ENCODE peak calls at places on chromosomes 7 and 10, in six cellular contexts. U is spleen, H is heart right ventricle, I is RWPE1, X is GM10248, M is lower lobe of right lung. K is an unnamed sample.

GRCh38 chr7:94933256-94933990 is 26.0 kb downstream of the PPP1R9A start:
- DNase-seq in U (no peak), H (no peak), I (no peak), X (no peak), M (no peak), K (no peak)

GRCh38 chr7:123929620-123930019 is 4.6 kb downstream of the SPAM1 start:
- DNase-seq in U (no peak), H (no peak), I (no peak), X (no peak), M (no peak), K (no peak)

GRCh38 chr7:20407585-20408466 is 77.1 kb downstream of the ITGB8 start:
- DNase-seq in U (no peak), H (peak), I (peak), X (no peak), M (peak), K (no peak)

GRCh38 chr10:68446179-68446578 is 25.6 kb downstream of the DNA2 start:
- DNase-seq in U (no peak), H (no peak), I (no peak), X (no peak), M (no peak), K (no peak)

GRCh38 chr10:51405580-51406367 is 293.6 kb downstream of the CSTF2T start:
- DNase-seq in U (no peak), H (no peak), I (peak), X (no peak), M (no peak), K (no peak)

GRCh38 chr7:139541600-139542307 is 18.3 kb downstream of the CLEC2L start:
- DNase-seq in U (no peak), H (no peak), I (no peak), X (no peak), M (no peak), K (no peak)

GRCh38 chr7:97346349-97346748 is 228.9 kb downstream of the SDHAF3 start:
- DNase-seq in U (no peak), H (no peak), I (no peak), X (no peak), M (no peak), K (no peak)

GRCh38 chr10:75405201-75406143 is 3.9 kb upstream of the ZNF503 start:
- DNase-seq in U (no peak), H (no peak), I (no peak), X (no peak), M (peak), K (peak)

GRCh38 chr10:59970396-59971368 is 64.3 kb upstream of the CCDC6 start:
- DNase-seq in U (no peak), H (no peak), I (no peak), X (peak), M (no peak), K (no peak)

GRCh38 chr7:113370910-113371309 is 252.6 kb upstream of the SMIM30 start:
- DNase-seq in U (no peak), H (no peak), I (no peak), X (no peak), M (no peak), K (no peak)

GRCh38 chr7:134175724-134176350 is 48.7 kb downstream of the LRGUK start:
- DNase-seq in U (no peak), H (no peak), I (no peak), X (no peak), M (no peak), K (no peak)

GRCh38 chr10:2985729-2986232 is 81.6 kb upstream of the PFKP start:
- DNase-seq in U (no peak), H (no peak), I (peak), X (no peak), M (peak), K (no peak)

GRCh38 chr10:61024801-61025201 is 80.8 kb upstream of the RHOBTB1 start:
- DNase-seq in U (no peak), H (no peak), I (no peak), X (no peak), M (no peak), K (no peak)

GRCh38 chr7:728602-729001 is 1.5 kb upstream of the PRKAR1B start:
- DNase-seq in U (peak), H (no peak), I (no peak), X (no peak), M (peak), K (no peak)

GRCh38 chr7:69800495-69800894 is 202.2 kb downstream of the AUTS2 start:
- DNase-seq in U (no peak), H (no peak), I (no peak), X (no peak), M (peak), K (no peak)

GRCh38 chr10:112375721-112376577 is 2.0 kb downstream of the ACSL5 start:
- DNase-seq in U (peak), H (peak), I (peak), X (peak), M (peak), K (no peak)

GRCh38 chr7:1842321-1843221 is 172.5 kb downstream of the ELFN1 start:
- DNase-seq in U (peak), H (peak), I (no peak), X (no peak), M (peak), K (no peak)

GRCh38 chr7:28358423-28358868 is 53.9 kb upstream of the CREB5 start:
- DNase-seq in U (no peak), H (no peak), I (peak), X (no peak), M (no peak), K (no peak)

GRCh38 chr7:134630890-134631289 is 15.8 kb upstream of the BPGM start:
- DNase-seq in U (no peak), H (no peak), I (no peak), X (no peak), M (no peak), K (no peak)

GRCh38 chr7:6640246-6640721 is 3.2 kb downstream of the ZNF316 start:
- DNase-seq in U (no peak), H (no peak), I (no peak), X (no peak), M (no peak), K (no peak)

GRCh38 chr10:51063659-51064535 is 10.4 kb upstream of the PRKG1 start:
- DNase-seq in U (no peak), H (no peak), I (peak), X (no peak), M (no peak), K (no peak)

GRCh38 chr10:81116990-81117389 is 579.3 kb downstream of the SH2D4B start:
- DNase-seq in U (no peak), H (no peak), I (no peak), X (no peak), M (no peak), K (no peak)

GRCh38 chr7:155342313-155342712 is 44.6 kb downstream of the INSIG1 start:
- DNase-seq in U (no peak), H (no peak), I (no peak), X (no peak), M (peak), K (no peak)

GRCh38 chr10:10530313-10530712 is 487.4 kb upstream of the CELF2 start:
- DNase-seq in U (no peak), H (no peak), I (no peak), X (no peak), M (no peak), K (no peak)

GRCh38 chr7:103902917-103903316 is 86.5 kb downstream of the RELN start:
- DNase-seq in U (no peak), H (no peak), I (no peak), X (no peak), M (no peak), K (no peak)

GRCh38 chr7:149103424-149103823 is 12.9 kb upstream of the ZNF786 start:
- DNase-seq in U (no peak), H (no peak), I (no peak), X (no peak), M (no peak), K (no peak)

GRCh38 chr10:133466683-133467275 is 13.0 kb downstream of the SCART1 start:
- DNase-seq in U (no peak), H (no peak), I (no peak), X (peak), M (no peak), K (no peak)

GRCh38 chr7:120033114-120033513 is 239.9 kb upstream of the KCND2 start:
- DNase-seq in U (no peak), H (no peak), I (no peak), X (no peak), M (no peak), K (no peak)

GRCh38 chr7:44712012-44712411 is 36.6 kb upstream of the ZMIZ2 start:
- DNase-seq in U (peak), H (no peak), I (no peak), X (no peak), M (no peak), K (no peak)

GRCh38 chr10:68633281-68633680 is 73.1 kb downstream of the TET1 start:
- DNase-seq in U (no peak), H (no peak), I (no peak), X (no peak), M (no peak), K (no peak)

GRCh38 chr7:47651355-47652317 is 69.7 kb upstream of the TNS3 start:
- DNase-seq in U (no peak), H (no peak), I (peak), X (no peak), M (no peak), K (no peak)

GRCh38 chr7:146654048-146654447 is 537.4 kb downstream of the CNTNAP2 start:
- DNase-seq in U (no peak), H (no peak), I (no peak), X (no peak), M (no peak), K (no peak)

GRCh38 chr7:158740657-158741293 is 36.2 kb upstream of the NCAPG2 start:
- DNase-seq in U (no peak), H (no peak), I (peak), X (no peak), M (no peak), K (no peak)

GRCh38 chr7:147809785-147810184 is 780.8 kb upstream of the C7orf33 start:
- DNase-seq in U (no peak), H (no peak), I (no peak), X (no peak), M (no peak), K (no peak)

GRCh38 chr10:71729023-71729649 is 9.6 kb upstream of the C10orf105 start:
- DNase-seq in U (peak), H (peak), I (peak), X (no peak), M (peak), K (peak)

GRCh38 chr10:133393401-133394063 is 425 bp upstream of the MTG1 start:
- DNase-seq in U (no peak), H (no peak), I (no peak), X (no peak), M (peak), K (no peak)

GRCh38 chr10:76880931-76881330 is 756.7 kb downstream of the KCNMA1 start:
- DNase-seq in U (no peak), H (no peak), I (no peak), X (no peak), M (no peak), K (no peak)

GRCh38 chr10:76882245-76882644 is 755.4 kb downstream of the KCNMA1 start:
- DNase-seq in U (no peak), H (peak), I (no peak), X (no peak), M (peak), K (no peak)

GRCh38 chr10:76878514-76878913 is 759.1 kb downstream of the KCNMA1 start:
- DNase-seq in U (no peak), H (no peak), I (no peak), X (no peak), M (no peak), K (no peak)

GRCh38 chr10:76881477-76882220 is 756.0 kb downstream of the KCNMA1 start:
- DNase-seq in U (no peak), H (no peak), I (no peak), X (peak), M (no peak), K (no peak)

DNA sequence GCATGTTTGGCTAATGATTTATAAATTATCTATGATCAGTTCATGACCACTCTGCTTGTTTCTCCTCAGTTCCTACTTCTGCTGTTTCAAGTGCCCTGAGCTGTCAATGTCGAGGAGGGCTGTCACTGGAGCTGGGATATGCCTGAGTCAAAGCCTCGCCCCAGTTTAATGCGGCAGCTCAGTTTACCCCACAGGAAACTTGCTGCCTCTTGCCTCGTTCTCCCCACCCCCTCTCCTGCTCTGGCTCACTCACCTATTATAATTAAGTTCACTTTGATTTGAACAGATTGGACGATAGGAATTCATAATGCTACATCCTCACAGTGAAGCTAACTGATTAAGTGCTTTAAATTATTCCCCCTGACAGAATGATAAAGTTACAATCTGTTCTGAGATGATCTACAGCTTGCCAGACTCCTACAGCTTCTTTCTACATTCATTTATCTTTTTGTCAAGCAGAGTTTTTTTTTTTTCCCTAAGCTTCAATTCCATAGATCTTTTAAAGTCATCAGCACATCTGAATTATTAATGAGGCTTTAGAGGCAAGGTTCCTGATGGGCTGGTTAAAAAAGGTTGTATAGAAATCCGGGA is 758.4 kb downstream of the KCNMA1 start:
- DNase-seq in U (no peak), H (no peak), I (no peak), X (no peak), M (no peak), K (no peak)
- TF ChIP-seq CTCF in U (no peak), H (no peak), I (no peak), X (no peak), M (no peak), K (no peak)

GRCh38 chr10:77837248-77837924 is 89.2 kb downstream of the DLG5 start:
- DNase-seq in U (peak), H (no peak), I (peak), X (peak), M (no peak), K (no peak)
- TF ChIP-seq CTCF in U (no peak), H (no peak), I (no peak), X (peak), M (no peak), K (no peak)

DNA sequence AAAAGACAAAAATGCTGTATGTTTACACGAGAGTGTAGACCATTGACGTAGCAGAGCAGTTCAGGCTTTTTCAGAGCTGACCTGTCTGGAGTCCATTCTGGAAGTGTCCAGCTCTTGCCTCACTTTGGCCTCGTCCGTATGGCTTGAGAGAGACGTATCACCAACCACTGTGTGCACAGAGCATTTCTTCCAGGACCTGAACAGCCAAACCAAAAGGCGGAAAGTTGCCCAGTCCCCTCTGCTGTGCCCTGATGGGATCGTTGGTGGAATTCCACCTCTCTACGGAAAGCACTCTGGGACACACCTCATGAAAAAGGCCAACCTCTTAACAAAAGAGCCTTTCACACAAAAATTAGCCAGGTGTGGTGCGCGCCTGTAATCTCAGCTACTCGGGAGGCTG is 184.7 kb upstream of the SH2B2 start:
- DNase-seq in U (no peak), H (no peak), I (no peak), X (no peak), M (no peak), K (no peak)
- TF ChIP-seq CTCF in U (no peak), H (no peak), I (no peak), X (no peak), M (no peak), K (no peak)

DNA sequence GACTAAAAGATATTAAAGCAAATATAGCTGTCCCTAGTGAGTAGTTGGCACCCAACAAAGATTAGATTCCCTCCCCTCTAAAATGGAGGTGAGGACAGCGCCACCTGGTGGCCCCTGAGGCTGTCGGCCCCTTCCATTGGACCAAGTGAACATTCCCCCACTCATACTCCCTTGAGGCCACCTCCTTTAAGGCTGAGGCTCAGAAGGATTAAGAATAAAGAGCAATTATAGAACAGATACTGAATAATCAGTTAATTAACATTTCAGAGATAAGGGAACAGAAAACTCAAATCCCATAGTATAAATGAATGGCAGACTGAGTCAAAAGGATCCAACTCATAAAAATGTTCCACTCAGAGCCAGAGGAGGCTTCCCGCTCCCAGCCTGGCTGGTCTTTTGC is 130.4 kb upstream of the GHITM start:
- DNase-seq in U (no peak), H (peak), I (peak), X (peak), M (no peak), K (no peak)
- TF ChIP-seq CTCF in U (no peak), H (peak), I (peak), X (peak), M (peak), K (peak)

DNA sequence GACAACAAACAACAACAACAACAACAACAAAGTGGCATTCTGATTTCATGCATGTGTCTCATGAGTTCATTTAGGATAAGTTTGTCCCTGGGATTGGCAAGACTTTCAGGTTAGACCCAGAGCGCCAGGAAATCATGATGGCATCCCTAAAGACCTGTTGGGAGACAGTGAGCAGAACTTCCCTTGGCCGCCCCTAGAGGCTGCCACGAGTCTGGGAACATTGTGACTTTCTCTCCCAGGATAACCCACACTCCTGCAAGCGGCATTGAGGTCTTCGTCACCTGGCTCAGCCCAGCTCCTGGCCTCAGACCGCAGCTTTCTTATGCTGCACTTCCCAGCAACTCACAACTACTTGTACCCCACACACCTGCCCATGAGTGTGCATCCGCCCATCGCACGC is 80.5 kb upstream of the RNF32 start:
- DNase-seq in U (no peak), H (no peak), I (no peak), X (no peak), M (no peak), K (no peak)
- TF ChIP-seq CTCF in U (no peak), H (no peak), I (no peak), X (no peak), M (no peak), K (no peak)

DNA sequence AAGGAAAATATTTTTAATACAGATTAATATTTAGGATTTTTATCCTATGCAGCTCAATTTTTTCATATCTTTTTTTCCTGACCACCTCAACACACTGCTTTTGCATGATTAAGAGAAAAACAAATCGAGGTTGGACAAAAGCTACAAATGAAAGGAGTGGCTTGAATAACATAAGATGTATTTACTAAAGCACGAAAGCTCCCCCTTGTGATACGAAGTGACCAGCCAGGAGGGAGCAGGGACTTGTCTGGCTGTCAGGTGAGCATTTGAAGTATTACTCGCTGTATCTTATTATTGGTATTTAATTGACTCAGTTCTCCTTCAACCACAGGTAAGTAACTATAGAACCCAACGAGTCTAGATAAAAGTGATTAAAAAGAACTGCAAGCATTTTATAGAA is 265.2 kb upstream of the PHF14 start:
- DNase-seq in U (no peak), H (no peak), I (no peak), X (no peak), M (no peak), K (no peak)
- TF ChIP-seq CTCF in U (no peak), H (no peak), I (no peak), X (peak), M (no peak), K (no peak)

GRCh38 chr10:78436706-78437406 is 403.2 kb downstream of the RPS24 start:
- DNase-seq in U (no peak), H (no peak), I (no peak), X (no peak), M (no peak), K (no peak)

GRCh38 chr10:78441010-78441409 is 407.3 kb downstream of the RPS24 start:
- DNase-seq in U (no peak), H (no peak), I (no peak), X (no peak), M (no peak), K (no peak)

GRCh38 chr10:78438094-78438906 is 404.6 kb downstream of the RPS24 start:
- DNase-seq in U (no peak), H (no peak), I (no peak), X (no peak), M (no peak), K (no peak)

GRCh38 chr10:78437407-78437768 is 403.7 kb downstream of the RPS24 start:
- DNase-seq in U (no peak), H (no peak), I (no peak), X (no peak), M (no peak), K (no peak)

GRCh38 chr10:78438907-78439809 is 405.5 kb downstream of the RPS24 start:
- DNase-seq in U (no peak), H (no peak), I (no peak), X (no peak), M (no peak), K (no peak)
- TF ChIP-seq CTCF in U (no peak), H (no peak), I (no peak), X (no peak), M (no peak), K (no peak)

DNA sequence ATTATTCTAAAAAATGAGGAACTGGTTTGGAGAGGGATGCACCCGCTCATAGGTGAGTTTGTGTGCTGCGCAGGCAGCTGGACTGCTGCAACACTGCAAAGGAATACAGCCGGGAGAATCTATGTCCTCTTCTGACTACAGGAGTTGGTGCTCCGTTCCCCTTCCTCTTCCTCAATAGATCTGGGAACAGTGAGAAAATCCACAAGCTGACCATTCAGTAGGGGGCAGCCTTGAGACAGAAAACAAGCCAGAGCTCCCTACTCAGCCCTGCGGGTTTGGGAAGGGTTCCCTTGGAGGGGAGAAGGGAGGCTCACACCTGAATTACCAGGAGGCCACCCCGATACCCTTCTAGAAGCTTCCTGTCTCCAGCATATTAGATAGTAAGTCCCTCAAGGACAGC is 87.3 kb upstream of the FOXI2 start:
- DNase-seq in U (no peak), H (no peak), I (no peak), X (no peak), M (no peak), K (no peak)
- TF ChIP-seq CTCF in U (no peak), H (no peak), I (no peak), X (no peak), M (peak), K (no peak)